ENCODE peak calls at places on chromosomes 11 and 22, in four cellular contexts. L is gastrocnemius medialis, A is body of pancreas, Q is Karpas-422. I is an unnamed sample. For H3K4me1, the result is how much of the 10 kb centered on the place peaks cover.

GRCh38 chr11:61273151-61274078 is 21.7 kb downstream of the VWCE start:
- DNase-seq in L (no peak), A (no peak), Q (no peak), I (no peak)

GRCh38 chr22:32044913-32045312 is 1.9 kb downstream of the SLC5A1 start:
- DNase-seq in Q (no peak), A (no peak), L (peak), I (peak)

GRCh38 chr11:94602430-94603372 is 35.5 kb downstream of the PIWIL4 start:
- DNase-seq in A (peak), L (no peak), Q (peak), I (peak)

GRCh38 chr11:116796548-116796947 is 4.9 kb upstream of the APOA5 start:
- DNase-seq in Q (no peak), A (no peak), L (no peak), I (no peak)

GRCh38 chr11:63511349-63511748 is 5.5 kb downstream of the LGALS12 start:
- DNase-seq in L (no peak), Q (no peak), A (no peak), I (no peak)

GRCh38 chr22:32644252-32645100 is 157.0 kb upstream of the TIMP3 start:
- DNase-seq in Q (no peak), A (peak), L (peak), I (peak)

GRCh38 chr11:7520981-7521487 is 7.2 kb downstream of the PPFIBP2 start:
- DNase-seq in Q (peak), A (no peak), L (no peak), I (no peak)

GRCh38 chr11:69220581-69221051 is 64.9 kb downstream of the SMIM38 start:
- DNase-seq in L (no peak), A (peak), Q (no peak), I (no peak)

GRCh38 chr11:8332196-8332595 is 68.5 kb upstream of the LMO1 start:
- DNase-seq in Q (peak), L (no peak), A (no peak), I (no peak)

GRCh38 chr11:125173027-125173426 is 8.5 kb downstream of the PKNOX2 start:
- DNase-seq in L (no peak), Q (no peak), A (no peak), I (no peak)

GRCh38 chr11:59616396-59616982 is 915 bp upstream of the OSBP start:
- DNase-seq in A (no peak), L (no peak), Q (peak), I (no peak)

GRCh38 chr11:94727766-94728165 is 40.4 kb upstream of the AMOTL1 start:
- DNase-seq in Q (no peak), A (no peak), L (no peak), I (no peak)

GRCh38 chr11:62516736-62517371 is 29.8 kb downstream of the AHNAK start:
- DNase-seq in L (no peak), A (no peak), Q (no peak), I (no peak)

GRCh38 chr11:2522636-2523255 is 77.9 kb downstream of the KCNQ1 start:
- DNase-seq in Q (no peak), L (peak), A (peak), I (no peak)

DNA sequence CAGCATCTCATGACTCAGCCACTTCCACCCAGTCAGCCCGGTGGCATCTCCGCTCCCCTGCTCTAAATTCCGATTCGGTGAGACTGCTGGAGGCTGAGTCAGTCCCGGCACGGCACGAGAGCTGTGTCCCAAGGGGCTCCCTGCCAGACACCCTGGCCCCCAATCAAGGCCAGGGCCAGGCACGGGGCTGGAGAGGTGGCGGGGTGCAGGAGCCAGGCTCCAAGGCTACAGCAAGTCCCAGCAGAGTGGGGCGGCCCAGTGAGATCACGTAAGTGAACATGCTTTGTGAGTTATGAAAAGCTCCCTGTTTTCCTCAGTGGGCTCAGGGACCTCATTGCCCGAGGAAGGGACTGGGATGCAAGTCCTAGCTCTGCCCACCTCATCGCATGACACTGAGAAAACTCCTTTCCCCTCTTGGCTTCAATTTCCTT is 3.0 kb downstream of the C11orf68 start:
- DNase-seq in Q (no peak), A (peak), L (peak), I (peak)
- H3K4me3 ChIP-seq in Q (no peak), A (no peak), L (peak), I (no peak)

GRCh38 chr11:111923951-111924350 is 5.2 kb downstream of the C11orf52 start:
- DNase-seq in A (no peak), L (no peak), Q (no peak), I (no peak)
- H3K27ac ChIP-seq in A (peak), L (peak), Q (no peak), I (peak)

GRCh38 chr22:39645532-39645931 is 75.0 kb downstream of the CACNA1I start:
- DNase-seq in Q (no peak), A (no peak), L (no peak), I (no peak)

GRCh38 chr22:39643311-39644083 is 72.9 kb downstream of the CACNA1I start:
- DNase-seq in Q (no peak), A (no peak), L (no peak), I (no peak)

GRCh38 chr22:39649500-39650089 is 79.0 kb downstream of the CACNA1I start:
- DNase-seq in A (no peak), Q (no peak), L (no peak), I (no peak)

GRCh38 chr22:39647836-39648500 is 77.4 kb downstream of the CACNA1I start:
- DNase-seq in Q (no peak), L (no peak), A (no peak), I (no peak)

GRCh38 chr22:39646614-39647210 is 76.2 kb downstream of the CACNA1I start:
- DNase-seq in L (no peak), Q (no peak), A (no peak), I (no peak)
- H3K4me1 ChIP-seq in L (under half), Q (under half), A (under half), I (under half)

DNA sequence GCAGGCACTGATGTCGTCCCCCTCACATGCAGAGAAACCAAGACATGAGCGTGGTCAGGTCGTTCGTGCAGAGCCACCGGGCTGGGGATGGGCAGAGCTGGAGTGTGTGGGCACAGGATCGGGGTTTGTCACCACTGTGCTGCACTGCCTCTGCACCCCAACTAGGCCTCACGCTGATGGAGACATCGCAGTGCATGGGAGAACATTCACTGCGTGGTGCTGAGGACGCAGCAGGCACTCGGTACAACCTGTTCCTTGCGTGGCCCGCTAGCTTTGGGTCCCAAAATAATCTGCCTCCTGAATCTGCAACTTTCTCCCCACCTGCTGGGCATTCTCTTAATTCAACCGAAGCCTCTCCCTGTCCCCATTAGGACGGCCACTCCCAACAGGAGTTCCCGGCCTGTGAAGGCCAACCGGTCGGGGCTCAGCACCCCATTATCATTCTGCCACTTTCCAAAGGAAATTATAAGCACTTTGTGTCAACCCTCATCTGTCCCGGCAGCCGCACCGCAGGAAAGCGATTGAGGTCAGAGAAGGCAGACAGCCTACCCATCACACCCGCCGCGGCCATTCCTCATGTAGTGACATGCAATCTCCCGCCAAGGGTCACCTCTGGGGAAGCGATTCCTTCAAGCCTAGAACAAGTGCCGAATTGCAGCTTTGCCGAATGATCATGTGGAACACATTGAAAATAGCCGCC is 490.4 kb downstream of the MN1 start:
- DNase-seq in Q (no peak), A (no peak), L (no peak), I (no peak)
- H3K4me3 ChIP-seq in Q (no peak), A (no peak), L (no peak), I (no peak)

DNA sequence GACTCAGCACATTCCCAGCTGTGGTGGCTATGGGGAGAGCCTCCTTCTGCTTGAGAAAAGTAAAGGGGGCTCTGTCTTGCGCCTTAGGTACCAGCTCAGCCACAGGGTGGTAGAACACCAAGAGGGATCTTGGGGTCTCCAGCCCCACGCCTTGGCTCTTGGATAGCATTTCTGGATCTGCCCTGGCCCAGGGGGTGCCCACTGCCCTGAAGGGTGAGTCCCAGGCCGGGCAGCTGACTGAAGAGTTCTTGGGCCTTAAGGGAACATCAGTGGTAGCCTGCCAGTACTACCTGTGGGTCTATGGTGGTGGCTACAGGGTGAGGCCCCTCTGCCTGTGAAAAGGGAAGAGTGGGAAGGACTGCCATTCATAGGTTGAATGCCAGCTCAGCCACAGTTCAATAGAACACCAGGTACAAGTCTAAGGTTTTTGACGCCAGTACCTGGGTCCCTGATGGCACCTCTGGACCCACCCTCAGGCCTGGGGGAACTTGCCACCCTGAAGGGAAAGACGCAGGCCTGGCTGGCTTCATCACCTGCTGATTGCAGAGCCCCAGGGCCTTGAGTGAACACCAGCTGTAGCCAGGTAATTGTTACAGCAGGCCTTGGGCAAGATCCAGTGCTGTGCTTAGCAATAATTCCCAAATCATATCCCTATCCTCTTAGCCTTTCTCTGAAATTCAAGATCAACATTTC is 3.9 kb downstream of the CWF19L2 start:
- DNase-seq in Q (no peak), L (no peak), A (no peak), I (no peak)
- H3K27ac ChIP-seq in Q (no peak), L (no peak), A (no peak), I (no peak)

DNA sequence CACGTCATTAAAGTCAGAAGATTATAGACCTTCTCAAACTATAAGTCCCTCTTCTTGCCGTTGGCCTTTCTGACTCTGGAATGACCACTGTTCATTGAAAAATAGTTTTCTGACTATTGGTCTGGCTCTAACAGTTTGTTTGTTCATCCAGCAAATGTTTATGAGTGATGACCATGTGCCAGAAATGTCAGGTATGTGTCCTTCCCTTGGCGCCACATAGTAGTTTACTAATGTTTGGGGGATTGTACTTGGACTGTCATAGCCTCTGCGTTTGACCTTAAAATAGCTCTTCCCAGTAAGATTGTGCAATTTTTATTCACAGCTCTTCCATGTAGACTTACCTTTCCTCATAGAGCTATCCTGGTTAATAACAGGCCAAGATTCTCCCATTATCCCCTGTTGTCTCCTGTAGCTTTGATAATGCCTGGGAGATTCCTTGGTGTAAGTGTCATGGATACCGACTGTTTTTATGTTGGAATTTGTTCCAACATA is 13.7 kb downstream of the MCAM start:
- DNase-seq in L (no peak), A (no peak), Q (no peak), I (no peak)
- H3K4me1 ChIP-seq in L (half or more), A (under half), Q (under half), I (under half)

GRCh38 chr22:22421392-22421791 is 87.2 kb downstream of the ZNF280B start:
- DNase-seq in A (no peak), Q (no peak), L (no peak), I (no peak)
- H3K4me3 ChIP-seq in A (no peak), Q (no peak), L (no peak), I (no peak)

GRCh38 chr22:35781898-35782297 is 64.2 kb downstream of the APOL5 start:
- DNase-seq in L (no peak), A (no peak), Q (no peak), I (no peak)

GRCh38 chr22:35775339-35775738 is 57.7 kb downstream of the APOL5 start:
- DNase-seq in Q (no peak), L (no peak), A (no peak), I (no peak)

GRCh38 chr22:35782504-35782903 is 64.8 kb downstream of the APOL5 start:
- DNase-seq in A (no peak), Q (no peak), L (peak), I (no peak)

DNA sequence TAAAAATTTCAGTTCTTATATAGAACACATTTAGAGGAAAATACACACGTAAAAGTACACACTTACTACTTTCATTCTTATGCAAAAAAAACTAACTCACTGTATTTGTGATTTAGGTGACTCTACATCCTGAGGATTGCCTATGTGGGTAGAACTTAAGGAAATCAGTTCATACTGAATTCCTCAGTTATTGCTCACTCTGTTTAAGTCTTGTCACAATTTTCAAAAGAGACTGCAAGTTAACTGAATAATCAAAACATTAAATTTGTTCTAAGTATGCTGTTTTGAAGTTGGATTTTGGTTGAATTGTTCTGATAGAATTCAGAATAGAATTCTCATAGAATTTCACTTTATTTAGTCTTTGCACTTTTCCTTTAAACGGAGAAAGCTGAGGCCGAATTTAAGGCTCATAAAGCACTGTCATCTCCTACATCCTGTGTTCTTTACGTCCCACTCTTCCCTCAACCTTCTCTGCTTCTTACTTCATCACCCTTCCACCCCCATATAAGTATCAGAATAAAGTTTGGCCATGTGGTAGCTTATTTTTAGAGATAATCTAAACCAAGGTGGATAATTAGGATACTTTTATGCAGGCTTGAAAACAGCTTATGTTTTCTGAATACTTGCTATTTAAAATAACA is 59.8 kb downstream of the APOL5 start:
- DNase-seq in L (no peak), A (no peak), Q (no peak), I (no peak)
- H3K27ac ChIP-seq in L (peak), A (no peak), Q (no peak), I (no peak)